ENCODE peak calls at places on chromosomes 16 and 17, in five cellular contexts. D, O, F, Y and C are unnamed samples.

GRCh38 chr16:53105565-53105964 is 50.8 kb downstream of the CHD9 start:
- DNase-seq in D (no peak), F (no peak), O (no peak), Y (no peak), C (no peak)

GRCh38 chr17:39676198-39676819 is 8.1 kb downstream of the PNMT start:
- DNase-seq in Y (no peak), D (peak), F (peak), O (no peak), C (peak)

GRCh38 chr17:40115101-40115436 is 6.7 kb upstream of the MSL1 start:
- DNase-seq in F (no peak), D (no peak), O (no peak), Y (no peak), C (no peak)

GRCh38 chr17:41912925-41913324 is 5.8 kb downstream of the ACLY start:
- DNase-seq in O (no peak), D (no peak), F (no peak), Y (no peak), C (no peak)

GRCh38 chr16:14302031-14302398 is 230.9 kb downstream of the MRTFB start:
- DNase-seq in F (no peak), O (no peak), Y (peak), D (no peak), C (no peak)

GRCh38 chr17:78307887-78308633 is 51.8 kb downstream of the SOCS3 start:
- DNase-seq in F (no peak), Y (no peak), D (no peak), O (no peak), C (no peak)

GRCh38 chr17:73546770-73547345 is 97.4 kb downstream of the SDK2 start:
- DNase-seq in Y (no peak), F (no peak), D (peak), O (no peak), C (no peak)

GRCh38 chr17:17935321-17936271 is 36.6 kb downstream of the TOM1L2 start:
- DNase-seq in F (no peak), Y (peak), O (no peak), D (no peak), C (no peak)

GRCh38 chr17:7841622-7842379 is 7.8 kb downstream of the KDM6B start:
- DNase-seq in Y (peak), F (peak), O (peak), D (peak), C (peak)

GRCh38 chr17:78973792-78974520 is 5.8 kb downstream of the LGALS3BP start:
- DNase-seq in O (no peak), D (no peak), Y (no peak), F (no peak), C (no peak)